ENCODE peak calls at places on chromosomes 13 and 19, in four cellular contexts. U, H, Y and X are unnamed samples.

GRCh38 chr19:39446365-39447084 is 1.1 kb downstream of the SUPT5H start:
- DNase-seq in U (no peak), H (no peak), Y (no peak), X (no peak)

GRCh38 chr13:79781829-79782540 is 301.0 kb downstream of the NDFIP2 start:
- DNase-seq in U (no peak), H (no peak), Y (no peak), X (no peak)

GRCh38 chr13:59444210-59444857 is 719.4 kb downstream of the DIAPH3 start:
- DNase-seq in U (no peak), H (no peak), Y (no peak), X (no peak)

GRCh38 chr13:30169442-30169841 is 137.9 kb downstream of the KATNAL1 start:
- DNase-seq in U (no peak), H (no peak), Y (no peak), X (no peak)

GRCh38 chr19:27911122-27911898 is 1301.6 kb downstream of the UQCRFS1 start:
- DNase-seq in U (no peak), H (no peak), Y (no peak), X (no peak)

GRCh38 chr13:24023073-24023472 is 125.8 kb upstream of the C1QTNF9B start:
- DNase-seq in U (no peak), H (no peak), Y (no peak), X (no peak)

GRCh38 chr19:12450817-12451216 is 10.0 kb upstream of the ZNF443 start:
- DNase-seq in U (no peak), H (no peak), Y (no peak), X (no peak)

GRCh38 chr19:4108767-4109625 is 14.9 kb downstream of the MAP2K2 start:
- DNase-seq in U (no peak), H (no peak), Y (no peak), X (peak; percentile 89)

GRCh38 chr13:112651306-112651705 is 38.5 kb upstream of the ATP11A start:
- DNase-seq in U (no peak), H (no peak), Y (no peak), X (no peak)

GRCh38 chr13:39496487-39496998 is 106.5 kb downstream of the LHFPL6 start:
- DNase-seq in U (no peak), H (no peak), Y (no peak), X (no peak)

GRCh38 chr13:112532837-112533745 is 54.9 kb downstream of the TUBGCP3 start:
- DNase-seq in U (no peak), H (no peak), Y (no peak), X (no peak)

GRCh38 chr13:39590466-39591036 is 12.4 kb downstream of the LHFPL6 start:
- DNase-seq in U (no peak), H (no peak), Y (no peak), X (no peak)

GRCh38 chr19:7775761-7776160 is 12.7 kb downstream of the CLEC4M start:
- DNase-seq in U (no peak), H (no peak), Y (no peak), X (no peak)